ENCODE peak calls at places on chromosome 21, in seven cellular contexts. H, W, I, Y, R, O and T are unnamed samples.

GRCh38 chr21:14587266-14587665 is 41.2 kb upstream of the SAMSN1 start:
- DNase-seq in H (no peak), W (no peak), I (no peak), Y (no peak), R (no peak), O (no peak), T (no peak)

GRCh38 chr21:27339902-27340301 is 373.0 kb upstream of the ADAMTS5 start:
- DNase-seq in H (no peak), W (no peak), I (no peak), Y (no peak), R (no peak), O (no peak), T (no peak)

GRCh38 chr21:17673261-17674020 is 60.7 kb upstream of the BTG3 start:
- DNase-seq in H (no peak), W (no peak), I (no peak), Y (no peak), R (no peak), O (no peak), T (no peak)

GRCh38 chr21:20783611-20784010 is 214.6 kb upstream of the NCAM2 start:
- DNase-seq in H (no peak), W (no peak), I (no peak), Y (no peak), R (no peak), O (no peak), T (peak)

GRCh38 chr21:23534833-23535232 is 2072.4 kb downstream of the MRPL39 start:
- DNase-seq in H (no peak), W (no peak), I (no peak), Y (no peak), R (no peak), O (no peak), T (no peak)

GRCh38 chr21:18023099-18023498 is 203.9 kb upstream of the C21orf91 start:
- DNase-seq in H (no peak), W (no peak), I (no peak), Y (no peak), R (no peak), O (no peak), T (no peak)

GRCh38 chr21:37366488-37367300 is at the start of gene DYRK1A:
- DNase-seq in H (peak), W (peak), I (peak), Y (peak), R (peak), O (peak), T (peak)

GRCh38 chr21:37452222-37452621 is 85.6 kb downstream of the DYRK1A start:
- DNase-seq in H (no peak), W (no peak), I (peak), Y (no peak), R (no peak), O (peak), T (no peak)

GRCh38 chr21:17386498-17386897 is 126.3 kb upstream of the CXADR start:
- DNase-seq in H (no peak), W (no peak), I (no peak), Y (no peak), R (no peak), O (no peak), T (no peak)

GRCh38 chr21:41460578-41461527 is 34.8 kb downstream of the MX1 start:
- DNase-seq in H (peak), W (peak), I (peak), Y (peak), R (peak), O (peak), T (no peak)

GRCh38 chr21:44086636-44087425 is 20.4 kb upstream of the PWP2 start:
- DNase-seq in H (no peak), W (peak), I (peak), Y (no peak), R (no peak), O (no peak), T (no peak)

GRCh38 chr21:44087426-44088400 is 19.5 kb upstream of the PWP2 start:
- DNase-seq in H (no peak), W (peak), I (peak), Y (no peak), R (no peak), O (no peak), T (no peak)

GRCh38 chr21:44083631-44084291 is 23.4 kb upstream of the PWP2 start:
- DNase-seq in H (no peak), W (peak), I (peak), Y (no peak), R (peak), O (no peak), T (no peak)

GRCh38 chr21:44084496-44085241 is 22.5 kb upstream of the PWP2 start:
- DNase-seq in H (no peak), W (peak), I (peak), Y (no peak), R (no peak), O (no peak), T (no peak)

GRCh38 chr21:44085491-44086321 is 21.5 kb upstream of the PWP2 start:
- DNase-seq in H (no peak), W (peak), I (peak), Y (no peak), R (no peak), O (no peak), T (no peak)
- H3K27ac ChIP-seq in H (no peak), W (peak), I (no peak), Y (peak), R (peak), O (no peak), T (peak)

GRCh38 chr21:35475006-35475405 is 425.9 kb upstream of the RUNX1 start:
- DNase-seq in H (no peak), W (no peak), I (no peak), Y (no peak), R (no peak), O (no peak), T (no peak)
- H3K27ac ChIP-seq in H (no peak), W (no peak), I (no peak), Y (peak), R (no peak), O (no peak), T (no peak)

GRCh38 chr21:28743723-28744122 is 249.0 kb downstream of the LTN1 start:
- DNase-seq in H (no peak), W (no peak), I (no peak), Y (no peak), R (no peak), O (no peak), T (no peak)

GRCh38 chr21:28746166-28746565 is 246.5 kb downstream of the LTN1 start:
- DNase-seq in H (no peak), W (no peak), I (no peak), Y (no peak), R (no peak), O (no peak), T (no peak)

GRCh38 chr21:28742527-28742926 is 250.2 kb downstream of the LTN1 start:
- DNase-seq in H (no peak), W (no peak), I (no peak), Y (no peak), R (no peak), O (no peak), T (no peak)

GRCh38 chr21:28747464-28747863 is 245.2 kb downstream of the LTN1 start:
- DNase-seq in H (no peak), W (no peak), I (no peak), Y (no peak), R (no peak), O (no peak), T (no peak)

DNA sequence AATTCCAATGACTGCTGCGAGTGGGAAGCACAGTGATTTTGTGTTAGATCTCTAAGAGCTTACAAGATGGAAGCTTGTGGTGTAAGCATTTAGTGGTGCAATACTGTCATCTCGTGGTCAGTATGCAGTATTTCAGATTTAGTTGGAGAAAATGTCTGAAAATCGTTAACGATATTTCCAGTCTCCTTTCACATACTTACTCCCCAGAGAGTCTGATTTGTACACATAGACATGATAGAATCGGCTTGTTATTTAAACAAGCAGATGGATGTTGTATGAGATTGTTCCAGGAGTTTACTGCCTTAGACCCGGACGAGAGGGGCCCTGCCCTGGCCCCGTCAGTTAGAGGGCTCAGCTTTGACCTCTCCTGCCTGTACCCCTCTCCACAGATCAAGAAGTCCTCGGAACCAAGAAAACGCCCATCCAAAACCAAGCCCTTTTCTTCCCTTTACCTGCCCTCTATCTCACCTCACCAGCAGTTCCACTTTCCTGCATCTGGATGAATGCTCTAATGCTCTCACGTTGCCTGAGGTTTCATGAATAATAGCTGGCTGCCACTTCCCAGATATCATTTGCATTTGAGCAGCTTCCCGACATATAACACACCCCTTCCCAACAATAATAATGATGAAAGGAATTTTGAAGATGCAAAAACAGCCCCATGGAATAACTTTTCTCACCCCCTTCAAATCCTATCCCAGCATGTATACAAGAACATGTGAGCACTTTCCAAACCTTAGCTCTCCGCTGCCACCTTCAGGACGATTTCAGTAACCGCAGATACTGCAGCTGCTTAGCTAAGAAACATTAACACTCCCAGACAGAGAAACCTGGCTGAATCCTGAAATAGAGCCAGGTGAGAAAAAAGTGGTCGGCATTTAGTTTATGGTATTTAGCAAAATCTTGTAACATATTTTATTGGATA is 247.3 kb downstream of the LTN1 start:
- DNase-seq in H (peak), W (peak), I (peak), Y (peak), R (peak), O (peak), T (peak)
- H3K27ac ChIP-seq in H (peak), W (peak), I (peak), Y (peak), R (no peak), O (peak), T (no peak)

DNA sequence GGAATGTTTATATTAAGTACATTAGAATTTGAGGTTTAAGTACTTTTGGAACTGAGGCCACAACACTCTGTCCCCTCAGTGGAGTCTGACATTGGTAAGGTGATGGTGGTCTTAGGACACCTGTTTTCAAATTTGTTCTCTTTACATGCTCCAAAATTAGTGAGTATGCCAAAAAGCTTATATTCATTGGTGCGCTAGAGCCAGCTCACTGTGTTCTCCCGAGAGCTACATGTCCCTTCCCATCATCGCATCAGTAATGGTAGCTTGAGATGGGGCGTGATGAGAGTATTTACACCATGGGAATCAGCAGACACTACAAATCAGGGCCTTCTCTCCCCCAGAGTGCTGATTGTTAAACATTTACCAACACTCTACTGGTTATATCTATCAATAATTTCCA is 19.5 kb downstream of the ETS2 start:
- DNase-seq in H (no peak), W (no peak), I (no peak), Y (no peak), R (no peak), O (no peak), T (no peak)
- H3K27ac ChIP-seq in H (no peak), W (no peak), I (peak), Y (no peak), R (no peak), O (peak), T (no peak)

GRCh38 chr21:44453120-44453519 is 2.2 kb upstream of the LRRC3 start:
- DNase-seq in H (no peak), W (no peak), I (no peak), Y (no peak), R (no peak), O (no peak), T (no peak)

GRCh38 chr21:44455524-44456206 is 355 bp downstream of the LRRC3 start:
- DNase-seq in H (no peak), W (peak), I (peak), Y (peak), R (peak), O (peak), T (no peak)

GRCh38 chr21:44456207-44456914 is 1.1 kb downstream of the LRRC3 start:
- DNase-seq in H (no peak), W (peak), I (peak), Y (no peak), R (no peak), O (peak), T (no peak)

GRCh38 chr21:44454058-44454457 is 1.3 kb upstream of the LRRC3 start:
- DNase-seq in H (no peak), W (no peak), I (no peak), Y (no peak), R (no peak), O (no peak), T (no peak)

DNA sequence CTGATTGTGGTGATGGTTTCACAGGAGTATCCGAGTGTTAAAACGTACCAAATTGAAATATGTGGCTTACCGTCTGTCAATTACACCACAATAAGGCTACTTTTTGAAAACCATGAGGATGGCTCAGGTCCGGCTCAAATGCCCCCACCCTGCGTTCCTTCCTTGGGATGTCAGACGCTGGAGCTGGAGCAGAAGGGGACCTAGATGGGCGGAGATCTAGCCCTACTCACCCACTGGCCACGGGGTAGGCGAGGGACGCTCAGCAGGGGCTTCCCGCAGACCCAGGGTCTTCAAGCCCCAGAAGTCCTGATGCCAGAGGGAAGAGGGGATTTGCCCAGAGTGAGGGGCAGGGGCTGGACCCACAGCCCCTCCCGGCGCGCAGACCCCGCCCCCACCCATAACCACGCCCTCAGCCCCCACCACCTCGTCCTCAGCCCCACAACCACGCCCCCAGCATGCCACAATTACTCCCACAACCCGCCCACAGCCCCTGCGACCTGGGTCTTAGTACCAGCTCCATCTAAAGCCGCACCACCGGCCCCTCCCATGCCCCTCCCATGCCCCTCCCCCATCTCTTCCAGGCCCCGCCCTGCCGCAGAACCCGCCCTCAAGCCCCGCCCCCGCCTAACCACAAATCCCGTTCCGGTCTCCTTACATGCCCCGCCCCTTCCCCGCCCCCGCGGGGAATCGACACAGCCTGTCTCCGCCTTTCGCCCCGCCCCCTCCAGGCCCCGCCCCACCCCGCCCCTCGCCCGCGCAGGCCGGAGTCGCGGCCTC is at the start of gene LRRC3:
- DNase-seq in H (peak), W (peak), I (peak), Y (peak), R (peak), O (peak), T (no peak)
- H3K27ac ChIP-seq in H (no peak), W (no peak), I (no peak), Y (no peak), R (no peak), O (no peak), T (no peak)

GRCh38 chr21:26112979-26113378 is 57.6 kb downstream of the APP start:
- DNase-seq in H (no peak), W (no peak), I (no peak), Y (no peak), R (no peak), O (no peak), T (no peak)

GRCh38 chr21:26110703-26111102 is 59.9 kb downstream of the APP start:
- DNase-seq in H (no peak), W (no peak), I (no peak), Y (no peak), R (no peak), O (no peak), T (no peak)

GRCh38 chr21:26115899-26116298 is 54.7 kb downstream of the APP start:
- DNase-seq in H (no peak), W (no peak), I (no peak), Y (no peak), R (no peak), O (no peak), T (no peak)

GRCh38 chr21:26115346-26115745 is 55.2 kb downstream of the APP start:
- DNase-seq in H (no peak), W (no peak), I (no peak), Y (peak), R (no peak), O (no peak), T (no peak)

GRCh38 chr21:26112127-26112742 is 58.3 kb downstream of the APP start:
- DNase-seq in H (no peak), W (no peak), I (peak), Y (no peak), R (no peak), O (no peak), T (no peak)
- H3K27ac ChIP-seq in H (no peak), W (no peak), I (no peak), Y (peak), R (no peak), O (no peak), T (peak)

GRCh38 chr21:46057710-46058241 is 40.1 kb upstream of the COL6A2 start:
- DNase-seq in H (peak), W (peak), I (peak), Y (no peak), R (no peak), O (no peak), T (no peak)

GRCh38 chr21:46055863-46056281 is 42.0 kb upstream of the COL6A2 start:
- DNase-seq in H (peak), W (peak), I (peak), Y (no peak), R (no peak), O (peak), T (no peak)

GRCh38 chr21:46056450-46056903 is 41.4 kb upstream of the COL6A2 start:
- DNase-seq in H (peak), W (peak), I (peak), Y (no peak), R (no peak), O (peak), T (no peak)

GRCh38 chr21:46058339-46059145 is 39.4 kb upstream of the COL6A2 start:
- DNase-seq in H (peak), W (peak), I (peak), Y (no peak), R (no peak), O (no peak), T (no peak)

DNA sequence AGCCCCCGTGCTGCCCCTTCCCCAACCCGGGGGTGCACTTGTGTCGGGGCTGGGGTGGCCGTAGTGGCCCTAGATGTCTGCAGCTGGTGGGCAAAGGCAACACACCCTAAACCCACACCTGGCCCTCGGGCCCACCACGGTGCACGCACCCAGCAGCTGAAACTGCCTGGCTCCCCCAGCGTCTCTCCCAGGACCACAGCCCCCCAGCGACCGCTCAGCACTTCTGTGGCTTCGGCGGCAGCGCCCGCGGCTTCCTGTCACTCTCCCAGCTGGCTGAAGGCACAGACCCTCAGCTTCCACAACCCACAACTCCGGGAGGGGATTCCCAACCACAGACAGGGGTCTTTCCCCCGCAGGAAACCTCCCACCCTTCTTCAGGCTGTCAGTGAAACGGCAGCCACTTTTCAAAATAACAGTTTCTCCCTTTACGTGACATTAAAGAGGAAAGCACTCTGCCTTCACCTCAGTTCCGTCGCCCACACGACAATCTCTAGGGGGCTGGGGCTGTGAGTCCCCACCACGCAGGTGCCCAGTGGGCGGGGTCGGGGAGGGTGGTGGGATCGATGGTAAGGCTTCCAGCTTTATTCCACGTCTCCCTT is 40.7 kb upstream of the COL6A2 start:
- DNase-seq in H (peak), W (no peak), I (peak), Y (no peak), R (peak), O (peak), T (no peak)
- H3K27ac ChIP-seq in H (peak), W (peak), I (peak), Y (no peak), R (no peak), O (peak), T (no peak)

GRCh38 chr21:25607151-25607811 is at the start of gene MRPL39:
- DNase-seq in H (peak), W (peak), I (peak), Y (peak), R (peak), O (peak), T (peak)
- H3K27ac ChIP-seq in H (peak), W (peak), I (peak), Y (peak), R (peak), O (peak), T (peak)

GRCh38 chr21:33026299-33026858 is 644 bp downstream of the OLIG2 start:
- DNase-seq in H (no peak), W (no peak), I (no peak), Y (no peak), R (no peak), O (no peak), T (no peak)
- H3K27ac ChIP-seq in H (no peak), W (no peak), I (no peak), Y (no peak), R (no peak), O (no peak), T (peak)